ENCODE peak calls at places on chromosomes 13 and 19, in eight cellular contexts. V, I, G, X, F, B, Q and O are unnamed samples.

GRCh38 chr19:52028780-52029123 is 573 bp upstream of the ZNF614 start:
- DNase-seq in V (no peak), I (no peak), G (no peak), X (no peak), F (no peak), B (no peak), Q (no peak), O (no peak)

GRCh38 chr13:78341032-78341431 is 262.3 kb downstream of the POU4F1 start:
- DNase-seq in V (no peak), I (no peak), G (no peak), X (no peak), F (no peak), B (no peak), Q (peak), O (no peak)

GRCh38 chr19:16071072-16071691 is 5.1 kb upstream of the TPM4 start:
- DNase-seq in V (no peak), I (no peak), G (no peak), X (no peak), F (no peak), B (no peak), Q (no peak), O (no peak)

GRCh38 chr13:47178090-47178950 is 281.5 kb upstream of the HTR2A start:
- DNase-seq in V (peak), I (no peak), G (no peak), X (no peak), F (no peak), B (no peak), Q (no peak), O (no peak)

GRCh38 chr19:49395581-49396407 is 7.7 kb downstream of the KASH5 start:
- DNase-seq in V (no peak), I (no peak), G (no peak), X (no peak), F (no peak), B (no peak), Q (no peak), O (no peak)

GRCh38 chr13:112619730-112620639 is 32.0 kb upstream of the TUBGCP3 start:
- DNase-seq in V (peak), I (no peak), G (no peak), X (no peak), F (peak), B (no peak), Q (peak), O (peak)

GRCh38 chr13:19587635-19588300 is 26.4 kb upstream of the TPTE2 start:
- DNase-seq in V (peak), I (no peak), G (no peak), X (peak), F (peak), B (no peak), Q (peak), O (peak)

GRCh38 chr19:40954573-40954972 is 36.5 kb upstream of the CYP2B6 start:
- DNase-seq in V (no peak), I (no peak), G (no peak), X (no peak), F (no peak), B (no peak), Q (peak), O (no peak)

GRCh38 chr13:29849071-29849541 is 1.3 kb downstream of the UBL3 start:
- DNase-seq in V (peak), I (no peak), G (no peak), X (peak), F (peak), B (no peak), Q (peak), O (peak)

GRCh38 chr13:39688699-39689405 is 33.4 kb downstream of the COG6 start:
- DNase-seq in V (peak), I (no peak), G (no peak), X (peak), F (no peak), B (no peak), Q (peak), O (no peak)

GRCh38 chr19:13574933-13575332 is 68.7 kb upstream of the CACNA1A start:
- DNase-seq in V (peak), I (peak), G (no peak), X (no peak), F (no peak), B (no peak), Q (no peak), O (peak)

GRCh38 chr19:50820549-50821247 is 2.9 kb downstream of the KLK1 start:
- DNase-seq in V (no peak), I (no peak), G (no peak), X (no peak), F (no peak), B (no peak), Q (no peak), O (no peak)

GRCh38 chr19:42459926-42460325 is 17.2 kb upstream of the CXCL17 start:
- DNase-seq in V (no peak), I (no peak), G (no peak), X (no peak), F (no peak), B (no peak), Q (no peak), O (no peak)

GRCh38 chr13:75474956-75475355 is 7.0 kb downstream of the TBC1D4 start:
- DNase-seq in V (no peak), I (no peak), G (no peak), X (no peak), F (no peak), B (no peak), Q (no peak), O (no peak)

DNA sequence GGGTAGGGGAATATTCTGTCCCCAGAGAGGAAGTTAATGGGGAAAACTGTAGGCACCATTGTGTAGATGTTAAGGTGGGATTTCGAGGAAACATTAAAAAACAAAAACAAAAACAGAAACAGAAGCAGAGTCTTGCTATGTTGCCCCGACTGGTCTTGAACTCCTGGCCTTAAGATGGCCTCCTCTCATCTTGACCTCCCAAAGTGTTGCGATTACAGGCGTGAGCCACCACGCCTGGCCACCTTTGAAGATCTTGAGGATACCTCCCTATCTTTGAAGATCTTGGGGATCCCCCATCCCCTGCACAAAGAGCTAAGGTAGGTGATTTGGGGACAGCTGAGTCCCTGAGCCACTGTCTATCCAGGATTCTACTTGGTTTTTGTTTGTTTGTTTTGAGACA is 553 bp upstream of the ICAM3 start:
- DNase-seq in V (no peak), I (no peak), G (no peak), X (no peak), F (no peak), B (no peak), Q (no peak), O (no peak)
- H3K4me3 ChIP-seq in V (no peak), I (no peak), G (no peak), X (no peak), F (no peak), B (no peak), Q (no peak), O (no peak)

DNA sequence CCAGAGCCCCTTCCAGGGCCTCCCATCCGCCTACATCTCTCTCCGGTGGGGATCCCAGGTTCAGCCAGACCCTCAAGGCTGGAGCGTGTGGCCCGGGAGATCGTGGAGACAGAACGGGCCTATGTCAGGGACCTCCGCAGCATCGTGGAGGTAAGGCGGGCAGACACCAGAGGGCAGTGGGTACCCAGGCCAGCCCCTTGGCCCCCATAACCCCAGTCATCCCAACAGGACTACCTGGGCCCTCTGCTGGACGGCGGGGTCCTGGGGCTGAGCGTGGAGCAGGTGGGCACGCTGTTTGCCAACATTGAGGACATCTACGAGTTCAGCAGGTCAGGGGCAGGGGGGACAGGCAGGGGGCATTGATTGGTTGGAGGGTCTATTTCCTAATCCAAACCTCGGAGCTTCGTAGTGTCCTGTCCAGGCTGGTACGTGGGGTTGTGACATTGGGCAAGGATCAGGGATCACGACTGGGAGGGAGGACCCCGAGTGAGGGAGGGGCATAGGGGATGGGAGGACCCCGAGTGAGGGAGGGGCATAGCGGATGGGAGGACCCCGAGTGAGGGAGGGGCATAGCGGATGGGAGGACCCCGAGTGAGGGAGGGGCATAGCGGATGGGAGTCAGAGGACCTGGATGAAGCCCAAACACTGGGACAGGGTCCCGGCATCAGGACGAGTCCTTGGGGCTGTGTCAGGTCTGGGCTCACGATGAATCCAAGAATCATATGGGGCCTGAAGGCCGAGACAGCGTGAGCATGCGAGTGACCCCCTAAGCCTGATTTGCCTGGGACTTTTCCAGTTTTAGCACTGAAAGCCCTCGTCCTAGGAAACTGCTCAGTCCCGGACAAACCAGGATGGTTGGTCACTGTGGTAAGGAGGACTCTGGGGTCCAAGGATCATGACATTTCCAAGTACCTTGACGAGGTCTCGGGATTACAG is 2.9 kb downstream of the PLEKHG2 start:
- DNase-seq in V (no peak), I (no peak), G (no peak), X (no peak), F (no peak), B (no peak), Q (no peak), O (no peak)
- H3K4me3 ChIP-seq in V (peak), I (peak), G (peak), X (peak), F (no peak), B (peak), Q (peak), O (no peak)

GRCh38 chr13:41465215-41465907 is 8.0 kb downstream of the RGCC start:
- DNase-seq in V (peak), I (no peak), G (peak), X (peak), F (peak), B (no peak), Q (peak), O (no peak)
- H3K4me3 ChIP-seq in V (no peak), I (no peak), G (no peak), X (no peak), F (no peak), B (no peak), Q (no peak), O (no peak)

GRCh38 chr13:107461751-107462150 is 753.6 kb downstream of the LIG4 start:
- DNase-seq in V (no peak), I (no peak), G (no peak), X (no peak), F (no peak), B (no peak), Q (peak), O (no peak)
- H3K4me3 ChIP-seq in V (no peak), I (no peak), G (no peak), X (no peak), F (no peak), B (no peak), Q (no peak), O (no peak)

GRCh38 chr13:63163903-63164302 is 1748.3 kb upstream of the PCDH20 start:
- DNase-seq in V (no peak), I (no peak), G (no peak), X (no peak), F (no peak), B (no peak), Q (no peak), O (no peak)

DNA sequence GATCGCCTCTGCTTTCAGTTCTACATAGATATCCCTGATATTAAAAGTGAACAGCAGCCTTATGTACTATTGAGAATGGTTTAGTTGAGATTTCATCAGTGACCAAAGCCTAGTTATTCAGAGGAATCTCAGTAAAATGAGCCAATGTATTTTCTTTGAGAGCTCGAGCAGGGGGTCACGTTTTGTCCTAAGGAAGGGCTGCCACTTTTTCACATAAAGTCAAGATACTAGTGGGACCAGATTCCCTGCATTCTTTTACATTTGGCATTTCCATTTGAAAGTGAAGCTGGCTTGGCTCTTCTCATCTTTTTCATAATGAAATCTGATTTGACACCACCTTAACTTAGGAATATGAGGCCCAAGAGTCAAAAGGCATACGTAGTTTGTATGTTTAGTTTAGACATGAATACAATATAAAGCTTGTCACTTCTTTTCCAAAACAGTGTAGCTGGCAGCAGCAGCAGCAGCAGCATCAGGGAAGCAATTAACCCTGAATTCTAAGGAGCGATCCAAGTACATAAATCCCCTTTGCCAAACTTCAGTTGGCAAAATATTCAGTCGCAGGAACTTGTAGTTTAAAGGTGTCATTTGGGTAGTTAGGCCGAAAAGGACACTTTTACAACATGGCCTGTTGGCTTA is 1752.2 kb upstream of the PCDH20 start:
- DNase-seq in V (no peak), I (no peak), G (no peak), X (no peak), F (no peak), B (no peak), Q (no peak), O (no peak)
- H3K4me3 ChIP-seq in V (no peak), I (no peak), G (no peak), X (no peak), F (no peak), B (no peak), Q (no peak), O (no peak)

GRCh38 chr19:17686592-17687042 is 1.5 kb downstream of the UNC13A start:
- DNase-seq in V (no peak), I (no peak), G (no peak), X (peak), F (no peak), B (no peak), Q (peak), O (no peak)
- H3K4me3 ChIP-seq in V (no peak), I (peak), G (peak), X (peak), F (no peak), B (no peak), Q (peak), O (no peak)

DNA sequence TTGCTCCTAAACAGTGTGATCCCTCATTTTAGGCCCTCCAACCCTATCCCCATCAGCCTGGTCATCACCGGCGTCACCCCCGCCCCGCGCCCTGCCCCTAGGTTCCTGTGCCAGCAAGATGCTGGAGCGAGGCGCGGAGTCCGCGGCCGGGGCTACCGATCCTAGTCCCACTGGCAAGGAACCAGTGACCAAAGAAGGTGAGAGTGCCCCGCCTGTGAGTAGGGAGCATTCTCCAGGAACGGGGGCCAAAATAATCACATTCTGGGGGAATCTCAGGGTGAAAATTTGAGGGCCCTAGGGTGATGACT is 1.3 kb downstream of the ZNF575 start:
- DNase-seq in V (no peak), I (no peak), G (no peak), X (no peak), F (no peak), B (no peak), Q (no peak), O (no peak)
- H3K4me3 ChIP-seq in V (peak), I (peak), G (peak), X (peak), F (peak), B (peak), Q (peak), O (no peak)

DNA sequence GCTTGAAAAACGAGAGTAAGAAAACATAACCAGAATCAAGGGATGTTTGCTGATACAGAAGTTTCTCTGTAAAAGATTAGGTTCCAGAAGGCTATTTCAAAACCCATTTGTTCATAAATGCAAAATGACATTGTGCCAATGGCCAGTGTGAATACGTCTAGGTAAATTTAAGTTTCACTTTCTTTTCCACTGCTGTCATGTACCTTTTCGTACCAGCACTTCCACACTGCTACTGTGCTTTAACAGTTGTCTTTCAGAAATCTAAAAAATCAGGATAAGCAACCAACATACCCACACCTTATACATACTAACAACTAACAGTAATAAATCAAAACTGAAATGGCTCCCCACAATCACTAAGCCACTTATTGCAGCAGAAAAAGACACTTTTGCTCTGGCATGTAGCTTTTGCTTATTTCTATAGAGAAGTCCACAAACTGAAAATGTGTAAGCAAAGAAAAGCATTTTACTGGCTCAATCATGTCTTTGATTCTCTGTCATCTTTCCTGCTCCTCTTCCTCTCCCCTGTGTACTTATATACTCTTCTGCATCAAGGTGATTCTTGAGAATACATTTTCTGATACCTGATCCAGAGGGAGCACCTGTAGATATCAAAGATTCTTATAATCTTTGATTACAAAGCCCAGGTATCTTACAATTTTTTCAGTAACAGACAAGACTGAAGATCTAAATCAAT is 34.3 kb downstream of the ELF1 start:
- DNase-seq in V (no peak), I (no peak), G (no peak), X (no peak), F (peak), B (no peak), Q (no peak), O (no peak)
- H3K4me3 ChIP-seq in V (no peak), I (no peak), G (no peak), X (no peak), F (peak), B (peak), Q (no peak), O (no peak)

GRCh38 chr19:19134687-19135158 is 3.6 kb downstream of the TMEM161A start:
- DNase-seq in V (no peak), I (no peak), G (no peak), X (no peak), F (no peak), B (no peak), Q (no peak), O (peak)

GRCh38 chr19:19133985-19134384 is 4.3 kb downstream of the TMEM161A start:
- DNase-seq in V (no peak), I (no peak), G (no peak), X (no peak), F (no peak), B (no peak), Q (no peak), O (no peak)

GRCh38 chr19:19132912-19133311 is 5.4 kb downstream of the TMEM161A start:
- DNase-seq in V (no peak), I (no peak), G (no peak), X (no peak), F (no peak), B (no peak), Q (no peak), O (no peak)

GRCh38 chr19:19137556-19138109 is 645 bp downstream of the TMEM161A start:
- DNase-seq in V (peak), I (no peak), G (no peak), X (no peak), F (no peak), B (no peak), Q (peak), O (no peak)

DNA sequence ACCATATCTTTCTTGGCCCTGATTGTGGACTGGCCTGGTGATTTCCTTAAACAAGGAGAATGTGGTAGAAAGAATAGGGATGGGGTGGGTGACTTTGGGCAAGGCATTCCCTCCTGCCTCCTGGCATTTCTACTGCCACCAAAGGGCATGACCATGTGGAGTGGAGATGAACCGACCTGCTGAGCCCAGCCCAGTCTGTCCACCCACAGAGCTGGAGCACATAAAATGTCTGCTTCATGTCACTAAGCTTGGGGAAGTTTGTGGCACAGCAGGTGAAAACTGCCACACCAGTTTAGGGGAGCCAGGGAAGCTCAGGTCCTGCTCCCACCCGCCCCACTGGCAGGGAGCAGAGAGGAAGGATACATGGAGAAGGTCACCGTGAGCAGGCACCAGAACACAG is 6.3 kb downstream of the TMEM161A start:
- DNase-seq in V (no peak), I (no peak), G (no peak), X (no peak), F (no peak), B (no peak), Q (no peak), O (no peak)
- H3K4me3 ChIP-seq in V (no peak), I (no peak), G (no peak), X (no peak), F (no peak), B (no peak), Q (no peak), O (no peak)

DNA sequence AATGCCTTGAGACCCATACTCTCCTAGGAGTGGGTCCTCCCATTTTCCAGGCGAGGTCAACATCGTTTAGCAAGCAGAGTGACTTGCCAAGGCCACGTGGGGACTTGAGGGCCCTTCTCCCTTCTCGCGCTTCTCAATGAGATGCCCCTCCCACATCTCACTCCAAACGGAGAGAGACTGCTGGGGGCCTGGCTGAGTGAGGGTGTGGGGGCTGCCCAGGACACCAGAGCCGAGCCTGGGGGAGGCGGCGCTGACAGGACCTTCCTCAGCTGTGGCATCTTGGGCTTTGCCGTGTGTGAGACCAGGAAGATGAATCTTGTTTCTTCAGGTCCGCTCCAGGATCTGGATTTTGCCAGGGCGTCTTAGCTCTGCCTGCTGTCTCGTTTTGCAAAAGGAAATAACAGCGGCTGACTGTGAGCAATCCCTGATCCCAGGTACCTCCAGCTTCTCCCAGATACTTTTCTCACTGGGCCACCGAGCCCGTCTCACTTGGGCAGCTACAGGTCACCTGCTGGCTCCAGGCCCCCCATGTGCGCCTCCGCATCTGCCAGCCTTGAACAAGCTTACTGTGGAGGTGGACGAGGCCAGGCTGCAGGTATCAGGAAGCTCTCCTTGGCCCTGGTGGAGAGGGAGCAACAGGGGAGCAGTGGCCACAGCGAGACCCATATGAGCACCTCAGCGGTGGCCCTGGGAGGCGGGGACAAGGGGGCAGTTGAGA is 6.0 kb downstream of the COX6B2 start:
- DNase-seq in V (no peak), I (peak), G (no peak), X (no peak), F (no peak), B (no peak), Q (no peak), O (peak)
- H3K4me3 ChIP-seq in V (no peak), I (peak), G (no peak), X (no peak), F (no peak), B (no peak), Q (no peak), O (no peak)